ENCODE peak calls at places on chromosomes 2 and 18, in six cellular contexts. One of them, this sample, is unnamed.
A peak's percentile ranks its signal among the peaks of the same experiment; 100 is the strongest.

GRCh38 chr18:48771641-48772380 is 179.0 kb downstream of the SMAD7 start:
- DNase-seq in gastrocnemius medialis: no peak
- DNase-seq in heart right ventricle: peak; percentile 47
- DNase-seq in endodermal cell: no peak
- DNase-seq in HCT116: no peak
- DNase-seq in PC-9: no peak
- DNase-seq in this sample: no peak

GRCh38 chr2:152635635-152636298 is 81.5 kb downstream of the PRPF40A start:
- DNase-seq in gastrocnemius medialis: no peak
- DNase-seq in endodermal cell: peak; percentile 90
- DNase-seq in HCT116: peak; percentile 34
- DNase-seq in PC-9: peak; percentile 46
- DNase-seq in heart right ventricle: peak; percentile 50
- DNase-seq in this sample: no peak

GRCh38 chr2:181605889-181606837 is 50.7 kb downstream of the CERKL start:
- DNase-seq in PC-9: no peak
- DNase-seq in gastrocnemius medialis: no peak
- DNase-seq in endodermal cell: no peak
- DNase-seq in HCT116: no peak
- DNase-seq in heart right ventricle: no peak
- DNase-seq in this sample: no peak

GRCh38 chr2:101766871-101767739 is 69.6 kb downstream of the MAP4K4 start:
- DNase-seq in PC-9: peak; percentile 60
- DNase-seq in HCT116: no peak
- DNase-seq in heart right ventricle: no peak
- DNase-seq in gastrocnemius medialis: no peak
- DNase-seq in endodermal cell: peak; percentile 79
- DNase-seq in this sample: no peak

GRCh38 chr2:132469095-132469494 is 52.5 kb downstream of the GPR39 start:
- DNase-seq in PC-9: no peak
- DNase-seq in endodermal cell: no peak
- DNase-seq in HCT116: no peak
- DNase-seq in gastrocnemius medialis: no peak
- DNase-seq in heart right ventricle: no peak
- DNase-seq in this sample: no peak

GRCh38 chr2:46171441-46171953 is 125.7 kb upstream of the EPAS1 start:
- DNase-seq in PC-9: peak; percentile 47
- DNase-seq in heart right ventricle: no peak
- DNase-seq in gastrocnemius medialis: no peak
- DNase-seq in endodermal cell: peak; percentile 71
- DNase-seq in HCT116: peak; percentile 24
- DNase-seq in this sample: peak; percentile 82

GRCh38 chr2:8324164-8324848 is 357.6 kb upstream of the ID2 start:
- DNase-seq in endodermal cell: peak; percentile 68
- DNase-seq in HCT116: no peak
- DNase-seq in gastrocnemius medialis: no peak
- DNase-seq in heart right ventricle: no peak
- DNase-seq in PC-9: no peak
- DNase-seq in this sample: no peak

GRCh38 chr2:110115291-110116032 is at the start of gene MALL:
- DNase-seq in PC-9: peak; percentile 77
- DNase-seq in heart right ventricle: no peak
- DNase-seq in HCT116: peak; percentile 60
- DNase-seq in endodermal cell: peak; percentile 81
- DNase-seq in gastrocnemius medialis: no peak
- DNase-seq in this sample: no peak

GRCh38 chr2:172283476-172283875 is 143.9 kb upstream of the ITGA6 start:
- DNase-seq in HCT116: no peak
- DNase-seq in heart right ventricle: no peak
- DNase-seq in PC-9: peak; percentile 20
- DNase-seq in gastrocnemius medialis: no peak
- DNase-seq in endodermal cell: no peak
- DNase-seq in this sample: no peak

GRCh38 chr2:71467180-71467815 is 13.9 kb downstream of the DYSF start:
- DNase-seq in gastrocnemius medialis: no peak
- DNase-seq in endodermal cell: peak; percentile 36
- DNase-seq in HCT116: no peak
- DNase-seq in PC-9: no peak
- DNase-seq in heart right ventricle: no peak
- DNase-seq in this sample: no peak

GRCh38 chr2:239775623-239776440 is 249.3 kb downstream of the NDUFA10 start:
- DNase-seq in gastrocnemius medialis: no peak
- DNase-seq in endodermal cell: peak; percentile 25
- DNase-seq in heart right ventricle: no peak
- DNase-seq in HCT116: no peak
- DNase-seq in PC-9: no peak
- DNase-seq in this sample: no peak

GRCh38 chr18:3607309-3608098 is 157.5 kb downstream of the TGIF1 start:
- DNase-seq in PC-9: no peak
- DNase-seq in HCT116: no peak
- DNase-seq in gastrocnemius medialis: no peak
- DNase-seq in heart right ventricle: no peak
- DNase-seq in endodermal cell: no peak
- DNase-seq in this sample: no peak

GRCh38 chr2:231488331-231488730 is 24.0 kb upstream of the NCL start:
- DNase-seq in endodermal cell: no peak
- DNase-seq in HCT116: no peak
- DNase-seq in gastrocnemius medialis: no peak
- DNase-seq in PC-9: no peak
- DNase-seq in heart right ventricle: no peak
- DNase-seq in this sample: no peak

GRCh38 chr2:239895669-239896068 is 129.5 kb downstream of the NDUFA10 start:
- DNase-seq in endodermal cell: no peak
- DNase-seq in gastrocnemius medialis: no peak
- DNase-seq in HCT116: no peak
- DNase-seq in heart right ventricle: no peak
- DNase-seq in PC-9: no peak
- DNase-seq in this sample: no peak

GRCh38 chr2:235936493-235936892 is 231.7 kb downstream of the GBX2 start:
- DNase-seq in gastrocnemius medialis: no peak
- DNase-seq in HCT116: no peak
- DNase-seq in PC-9: no peak
- DNase-seq in heart right ventricle: no peak
- DNase-seq in endodermal cell: peak; percentile 76
- DNase-seq in this sample: peak; percentile 13

GRCh38 chr18:274313-274712 is 6.5 kb upstream of the THOC1 start:
- DNase-seq in endodermal cell: no peak
- DNase-seq in gastrocnemius medialis: no peak
- DNase-seq in heart right ventricle: no peak
- DNase-seq in PC-9: no peak
- DNase-seq in HCT116: no peak
- DNase-seq in this sample: no peak

GRCh38 chr2:21118302-21118920 is 5.4 kb upstream of the TDRD15 start:
- DNase-seq in heart right ventricle: peak; percentile 9
- DNase-seq in endodermal cell: peak; percentile 77
- DNase-seq in PC-9: peak; percentile 15
- DNase-seq in gastrocnemius medialis: no peak
- DNase-seq in HCT116: peak; percentile 26
- DNase-seq in this sample: no peak

GRCh38 chr18:42185486-42185885 is 230.5 kb downstream of the PIK3C3 start:
- DNase-seq in HCT116: no peak
- DNase-seq in heart right ventricle: no peak
- DNase-seq in gastrocnemius medialis: no peak
- DNase-seq in endodermal cell: no peak
- DNase-seq in PC-9: no peak
- DNase-seq in this sample: no peak

GRCh38 chr2:204234879-204235278 is 298.3 kb downstream of the ICOS start:
- DNase-seq in gastrocnemius medialis: no peak
- DNase-seq in endodermal cell: no peak
- DNase-seq in heart right ventricle: no peak
- DNase-seq in HCT116: no peak
- DNase-seq in PC-9: no peak
- DNase-seq in this sample: no peak

GRCh38 chr2:10785260-10785659 is 27.3 kb downstream of the PDIA6 start:
- DNase-seq in HCT116: no peak
- DNase-seq in heart right ventricle: peak; percentile 40
- DNase-seq in gastrocnemius medialis: no peak
- DNase-seq in PC-9: no peak
- DNase-seq in endodermal cell: no peak
- DNase-seq in this sample: no peak
- TF ChIP-seq CTCF in HCT116: no peak
- TF ChIP-seq CTCF in heart right ventricle: no peak
- TF ChIP-seq CTCF in gastrocnemius medialis: no peak
- TF ChIP-seq CTCF in PC-9: no peak
- TF ChIP-seq CTCF in endodermal cell: no peak
- TF ChIP-seq CTCF in this sample: no peak

GRCh38 chr2:9740382-9741040 is 102.8 kb upstream of the TAF1B start:
- DNase-seq in gastrocnemius medialis: no peak
- DNase-seq in heart right ventricle: no peak
- DNase-seq in endodermal cell: no peak
- DNase-seq in HCT116: no peak
- DNase-seq in PC-9: peak; percentile 53
- DNase-seq in this sample: no peak

GRCh38 chr2:9738062-9738717 is 105.1 kb upstream of the TAF1B start:
- DNase-seq in PC-9: no peak
- DNase-seq in endodermal cell: no peak
- DNase-seq in gastrocnemius medialis: no peak
- DNase-seq in HCT116: no peak
- DNase-seq in heart right ventricle: no peak
- DNase-seq in this sample: no peak

GRCh38 chr2:9741110-9741509 is 102.2 kb upstream of the TAF1B start:
- DNase-seq in HCT116: no peak
- DNase-seq in gastrocnemius medialis: no peak
- DNase-seq in PC-9: peak; percentile 18
- DNase-seq in endodermal cell: no peak
- DNase-seq in heart right ventricle: no peak
- DNase-seq in this sample: no peak

GRCh38 chr2:9738718-9739496 is 104.4 kb upstream of the TAF1B start:
- DNase-seq in endodermal cell: no peak
- DNase-seq in heart right ventricle: peak; percentile 58
- DNase-seq in gastrocnemius medialis: peak; percentile 62
- DNase-seq in PC-9: no peak
- DNase-seq in HCT116: no peak
- DNase-seq in this sample: no peak

GRCh38 chr2:9739508-9739907 is 103.8 kb upstream of the TAF1B start:
- DNase-seq in HCT116: no peak
- DNase-seq in PC-9: peak; percentile 39
- DNase-seq in heart right ventricle: peak; percentile 91
- DNase-seq in gastrocnemius medialis: peak; percentile 28
- DNase-seq in endodermal cell: no peak
- DNase-seq in this sample: no peak
- H3K27ac ChIP-seq in HCT116: no peak overlapping the region
- H3K27ac ChIP-seq in PC-9: no peak overlapping the region
- H3K27ac ChIP-seq in heart right ventricle: peak overlapping the region; percentile 79
- H3K27ac ChIP-seq in gastrocnemius medialis: peak overlapping the region; percentile 81
- H3K27ac ChIP-seq in endodermal cell: no peak overlapping the region
- H3K27ac ChIP-seq in this sample: no peak overlapping the region

GRCh38 chr2:26072925-26073768 is 39.3 kb downstream of the RAB10 start:
- DNase-seq in heart right ventricle: no peak
- DNase-seq in endodermal cell: peak; percentile 58
- DNase-seq in gastrocnemius medialis: no peak
- DNase-seq in PC-9: no peak
- DNase-seq in HCT116: no peak
- DNase-seq in this sample: no peak
- H3K4me1 ChIP-seq in heart right ventricle: peaks cover 80% of the 10 kb centered on the region
- H3K4me1 ChIP-seq in endodermal cell: peaks cover 13% of the 10 kb centered on the region
- H3K4me1 ChIP-seq in gastrocnemius medialis: peaks cover 62% of the 10 kb centered on the region
- H3K4me1 ChIP-seq in PC-9: peaks cover 34% of the 10 kb centered on the region
- H3K4me1 ChIP-seq in HCT116: peaks cover 47% of the 10 kb centered on the region
- H3K4me1 ChIP-seq in this sample: peaks cover 39% of the 10 kb centered on the region

GRCh38 chr2:55175254-55176093 is 56.6 kb downstream of the CLHC1 start:
- DNase-seq in gastrocnemius medialis: no peak
- DNase-seq in HCT116: peak; percentile 37
- DNase-seq in PC-9: no peak
- DNase-seq in endodermal cell: no peak
- DNase-seq in heart right ventricle: no peak
- DNase-seq in this sample: no peak
- TF ChIP-seq CTCF in gastrocnemius medialis: peak; percentile 60
- TF ChIP-seq CTCF in HCT116: peak; percentile 66
- TF ChIP-seq CTCF in PC-9: peak; percentile 79
- TF ChIP-seq CTCF in endodermal cell: peak; percentile 75
- TF ChIP-seq CTCF in heart right ventricle: peak; percentile 50
- TF ChIP-seq CTCF in this sample: peak; percentile 83

GRCh38 chr2:161136194-161136593 is 24.0 kb upstream of the TANK start:
- DNase-seq in endodermal cell: no peak
- DNase-seq in gastrocnemius medialis: no peak
- DNase-seq in HCT116: no peak
- DNase-seq in heart right ventricle: no peak
- DNase-seq in PC-9: no peak
- DNase-seq in this sample: no peak
- H3K27ac ChIP-seq in endodermal cell: no peak overlapping the region
- H3K27ac ChIP-seq in gastrocnemius medialis: peak overlapping the region; percentile 62
- H3K27ac ChIP-seq in HCT116: peak overlapping the region; percentile 96
- H3K27ac ChIP-seq in heart right ventricle: no peak overlapping the region
- H3K27ac ChIP-seq in PC-9: peak overlapping the region; percentile 68
- H3K27ac ChIP-seq in this sample: peak overlapping the region; percentile 92

DNA sequence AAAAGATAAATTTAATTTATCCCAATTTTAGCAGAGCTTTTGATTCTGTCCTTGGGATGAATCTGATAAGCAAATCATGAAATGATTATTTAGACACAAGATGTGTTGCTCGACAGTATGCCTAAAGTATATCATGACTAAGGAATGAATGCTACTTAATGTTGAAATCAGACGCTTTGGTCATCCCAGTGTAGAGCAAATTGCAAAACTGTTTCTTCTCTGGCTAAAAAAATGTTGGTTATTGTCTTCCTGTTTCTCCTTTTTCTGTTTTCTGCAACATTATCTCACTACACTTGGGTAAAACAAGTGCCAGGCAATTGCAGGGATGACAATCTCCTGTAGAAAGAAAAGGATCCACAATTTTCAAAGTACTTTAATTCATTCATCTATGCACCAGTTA is 66.4 kb downstream of the BABAM2 start:
- DNase-seq in gastrocnemius medialis: no peak
- DNase-seq in heart right ventricle: no peak
- DNase-seq in endodermal cell: no peak
- DNase-seq in PC-9: no peak
- DNase-seq in HCT116: no peak
- DNase-seq in this sample: no peak
- H3K4me1 ChIP-seq in gastrocnemius medialis: peaks cover 68% of the 10 kb centered on the region
- H3K4me1 ChIP-seq in heart right ventricle: peaks cover 89% of the 10 kb centered on the region
- H3K4me1 ChIP-seq in endodermal cell: no peaks in the 10 kb centered on the region
- H3K4me1 ChIP-seq in PC-9: peaks cover 66% of the 10 kb centered on the region
- H3K4me1 ChIP-seq in HCT116: peaks cover 23% of the 10 kb centered on the region
- H3K4me1 ChIP-seq in this sample: peaks cover 71% of the 10 kb centered on the region

This sample was measured in RWPE2.